ENCODE peak calls at places on chromosomes 6 and 20, in nine cellular contexts. L is fibroblast of pulmonary artery, S is GM06990, N is ovary, R is HCT116, T is Panc1, F is psoas muscle, E is AG04450, B is lung. Y is an unnamed sample.

GRCh38 chr20:61601361-61601760 is 349.3 kb downstream of the CDH4 start:
- DNase-seq in L (no peak), F (no peak), N (no peak), T (no peak), S (no peak), B (no peak), R (no peak), E (no peak), Y (no peak)

GRCh38 chr6:163773646-163774045 is 359.1 kb downstream of the QKI start:
- DNase-seq in S (no peak), L (no peak), E (no peak), R (no peak), B (no peak), T (no peak), N (no peak), F (no peak), Y (no peak)

GRCh38 chr20:46342451-46343357 is 34.4 kb upstream of the CDH22 start:
- DNase-seq in B (no peak), S (no peak), L (no peak), R (no peak), T (no peak), F (no peak), N (no peak), E (no peak), Y (no peak)

GRCh38 chr6:85110943-85111342 is 338.9 kb upstream of the NT5E start:
- DNase-seq in N (no peak), F (no peak), T (no peak), E (no peak), B (no peak), S (no peak), L (no peak), R (no peak), Y (no peak)

GRCh38 chr6:133165235-133165634 is 75.9 kb upstream of the EYA4 start:
- DNase-seq in S (no peak), F (no peak), N (no peak), R (no peak), L (no peak), T (no peak), B (no peak), E (no peak), Y (no peak)

GRCh38 chr6:46689657-46690056 is 2.0 kb downstream of the TDRD6 start:
- DNase-seq in S (no peak), T (no peak), R (no peak), F (no peak), B (no peak), L (no peak), N (no peak), E (no peak), Y (no peak)

GRCh38 chr6:16679050-16679449 is 82.2 kb downstream of the ATXN1 start:
- DNase-seq in T (no peak), B (no peak), N (no peak), F (no peak), S (no peak), R (no peak), E (no peak), L (no peak), Y (no peak)

GRCh38 chr6:104623052-104623690 is 236.5 kb downstream of the HACE1 start:
- DNase-seq in L (no peak), R (no peak), F (no peak), N (no peak), B (no peak), S (no peak), E (no peak), T (no peak), Y (no peak)

GRCh38 chr20:31368301-31368700 is at the start of gene DEFB118:
- DNase-seq in T (no peak), B (no peak), F (no peak), E (no peak), N (no peak), S (no peak), L (no peak), R (no peak), Y (no peak)

GRCh38 chr6:89411019-89411268 is 1.1 kb downstream of the RRAGD start:
- DNase-seq in F (no peak), E (no peak), R (no peak), L (no peak), T (no peak), B (no peak), N (peak), S (no peak), Y (no peak)

GRCh38 chr20:33744773-33745385 is 13.1 kb downstream of the ZNF341 start:
- DNase-seq in T (no peak), E (no peak), L (no peak), R (no peak), S (no peak), N (no peak), B (no peak), F (no peak), Y (no peak)

GRCh38 chr6:81894788-81895221 is 142.3 kb upstream of the TENT5A start:
- DNase-seq in R (no peak), S (no peak), E (no peak), F (peak), N (no peak), T (no peak), L (no peak), B (no peak), Y (no peak)

GRCh38 chr6:13404115-13404891 is 76.0 kb upstream of the TBC1D7 start:
- DNase-seq in F (no peak), R (no peak), N (no peak), B (no peak), S (no peak), E (no peak), L (peak), T (no peak), Y (no peak)

GRCh38 chr6:81736428-81736827 is 16.1 kb downstream of the TENT5A start:
- DNase-seq in L (no peak), N (no peak), F (no peak), S (no peak), R (no peak), B (no peak), T (no peak), E (no peak), Y (no peak)

GRCh38 chr6:163404825-163405265 is 9.7 kb upstream of the QKI start:
- DNase-seq in N (no peak), B (peak), L (peak), F (peak), T (no peak), E (no peak), R (no peak), S (no peak), Y (no peak)

GRCh38 chr6:130603391-130603790 is 223.8 kb upstream of the SMLR1 start:
- DNase-seq in L (no peak), R (no peak), E (no peak), S (no peak), T (no peak), B (no peak), N (no peak), F (no peak), Y (no peak)

GRCh38 chr6:170480045-170480714 is 72.9 kb downstream of the PSMB1 start:
- DNase-seq in R (no peak), S (no peak), T (no peak), L (peak), E (no peak), B (no peak), F (no peak), N (no peak), Y (no peak)

GRCh38 chr20:23362392-23363256 is 642 bp downstream of the GZF1 start:
- DNase-seq in L (peak), R (no peak), E (no peak), T (no peak), F (peak), B (peak), S (no peak), N (peak), Y (no peak)

GRCh38 chr20:326645-327031 is 1.3 kb downstream of the SOX12 start:
- DNase-seq in N (no peak), F (peak), L (no peak), E (no peak), S (peak), R (no peak), T (no peak), B (no peak), Y (peak)

GRCh38 chr6:34051339-34051919 is 94.5 kb downstream of the GRM4 start:
- DNase-seq in L (no peak), N (no peak), F (no peak), E (no peak), T (no peak), B (no peak), S (no peak), R (no peak), Y (no peak)

GRCh38 chr6:82867946-82868345 is 197.7 kb downstream of the UBE3D start:
- DNase-seq in B (no peak), S (no peak), T (no peak), L (no peak), R (no peak), F (no peak), N (no peak), E (no peak), Y (no peak)

GRCh38 chr6:38678178-38678760 is 24.7 kb downstream of the GLO1 start:
- DNase-seq in B (no peak), F (no peak), E (no peak), N (no peak), S (no peak), T (no peak), L (no peak), R (no peak), Y (no peak)

GRCh38 chr6:38676974-38677544 is 25.9 kb downstream of the GLO1 start:
- DNase-seq in F (no peak), E (no peak), L (no peak), N (no peak), T (no peak), S (no peak), B (no peak), R (no peak), Y (no peak)

GRCh38 chr6:38679668-38680067 is 23.3 kb downstream of the GLO1 start:
- DNase-seq in S (no peak), B (no peak), L (no peak), R (no peak), N (no peak), T (no peak), E (no peak), F (no peak), Y (no peak)

GRCh38 chr6:38673397-38674165 is 29.4 kb downstream of the GLO1 start:
- DNase-seq in E (no peak), T (no peak), L (no peak), S (no peak), R (no peak), F (no peak), N (no peak), B (no peak), Y (no peak)

GRCh38 chr6:38676236-38676973 is 26.5 kb downstream of the GLO1 start:
- DNase-seq in T (no peak), R (no peak), F (no peak), L (no peak), S (peak), B (no peak), N (no peak), E (no peak), Y (no peak)
- H3K4me3 ChIP-seq in T (no peak), R (no peak), F (no peak), L (no peak), S (no peak), B (no peak), N (no peak), E (no peak), Y (no peak)

GRCh38 chr6:15511248-15512125 is 151.3 kb downstream of the DTNBP1 start:
- DNase-seq in T (no peak), S (no peak), E (no peak), F (peak), B (no peak), N (no peak), L (no peak), R (no peak), Y (no peak)

GRCh38 chr6:15513801-15514711 is 148.8 kb downstream of the DTNBP1 start:
- DNase-seq in N (no peak), L (no peak), T (no peak), E (no peak), B (no peak), F (no peak), S (no peak), R (no peak), Y (no peak)

GRCh38 chr6:15513131-15513771 is 149.6 kb downstream of the DTNBP1 start:
- DNase-seq in S (no peak), F (no peak), B (no peak), E (no peak), N (no peak), R (no peak), L (no peak), T (no peak), Y (no peak)

GRCh38 chr6:15510536-15511247 is 152.1 kb downstream of the DTNBP1 start:
- DNase-seq in N (no peak), L (no peak), E (no peak), S (no peak), R (no peak), F (peak), T (no peak), B (no peak), Y (no peak)

GRCh38 chr6:15512126-15512525 is 150.7 kb downstream of the DTNBP1 start:
- DNase-seq in B (no peak), T (no peak), R (no peak), L (peak), E (no peak), S (no peak), F (no peak), N (no peak), Y (peak)
- TF ChIP-seq CTCF in B (no peak), T (no peak), R (peak), L (peak), E (peak), S (no peak), F (peak), N (no peak), Y (peak)

DNA sequence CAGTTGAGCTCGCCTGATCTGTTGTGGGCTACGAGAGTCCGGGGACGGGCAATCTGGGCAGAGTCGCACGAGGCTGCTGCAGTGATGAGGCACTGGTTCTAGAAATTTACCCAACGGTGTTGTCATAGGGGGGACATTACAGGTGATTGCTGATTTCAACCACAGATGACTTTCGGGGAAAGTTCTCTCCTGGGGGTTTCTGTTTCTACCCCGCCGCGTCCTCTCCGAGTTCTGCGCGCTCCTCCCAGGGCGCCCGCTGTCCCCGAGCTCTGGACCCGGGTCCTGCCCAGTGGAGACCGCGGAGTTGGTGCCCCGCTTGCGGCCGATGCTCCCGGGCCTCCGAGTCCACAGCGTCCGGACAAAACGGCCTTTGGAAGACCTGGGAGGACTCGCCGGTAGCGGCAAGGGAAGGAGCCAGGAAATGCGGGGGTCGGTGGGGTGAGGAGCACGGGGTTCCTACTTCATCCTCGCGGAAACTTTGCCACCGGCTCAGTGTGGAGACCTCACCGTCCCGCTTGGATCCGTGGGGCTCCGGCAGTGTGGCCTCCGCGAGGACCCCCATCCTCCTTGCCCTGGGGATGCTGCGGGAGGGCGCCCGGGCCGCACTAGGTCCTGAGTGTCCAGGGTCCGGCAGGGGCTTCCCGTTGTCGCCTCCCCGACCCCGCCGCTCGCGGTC is 12.3 kb upstream of the RAET1L start:
- DNase-seq in F (no peak), R (no peak), B (no peak), L (no peak), T (no peak), E (no peak), N (no peak), S (no peak), Y (no peak)
- H3K4me3 ChIP-seq in F (peak), R (no peak), B (no peak), L (no peak), T (peak), E (no peak), N (no peak), S (no peak), Y (no peak)

DNA sequence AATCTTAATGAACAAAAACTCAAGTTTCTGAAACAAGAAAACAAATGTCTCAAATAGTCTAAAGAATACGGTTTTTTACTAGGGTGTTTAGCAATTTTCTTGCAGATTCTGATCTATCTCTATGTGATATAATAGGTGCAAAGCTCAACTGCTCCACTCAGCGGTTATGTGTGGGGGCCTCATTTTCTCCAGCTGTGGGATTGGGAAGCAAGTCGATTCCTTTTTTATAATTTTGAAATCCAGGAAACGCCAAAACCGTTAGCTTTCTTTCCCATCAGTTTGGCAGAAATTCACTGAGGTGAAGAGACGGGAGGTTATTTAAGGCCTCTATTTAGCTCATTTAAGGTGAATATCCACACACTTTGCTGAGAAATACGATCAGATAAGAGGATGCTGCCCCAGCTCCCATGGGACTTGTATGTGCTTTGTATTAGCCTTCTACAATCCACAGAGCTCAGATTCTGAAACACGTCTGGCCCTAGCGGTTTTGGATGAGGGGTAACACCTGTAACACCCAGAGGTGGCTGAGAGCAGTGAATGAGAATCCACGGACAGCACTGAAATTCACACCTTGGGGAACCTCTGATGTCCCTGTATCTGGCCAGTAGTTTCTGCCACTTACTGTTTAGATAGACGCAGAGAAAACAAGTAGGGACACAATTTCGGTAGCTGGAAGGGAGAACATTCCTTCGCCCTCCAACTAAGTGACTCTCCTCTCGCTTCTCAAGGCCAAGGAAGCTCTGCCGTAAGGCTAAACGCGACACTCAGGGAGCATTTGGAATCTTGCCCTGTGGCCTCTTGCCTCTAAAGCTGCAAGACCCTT is 6.6 kb upstream of the BCAS4 start:
- DNase-seq in E (peak), B (peak), F (peak), T (peak), S (no peak), R (peak), L (peak), N (peak), Y (peak)
- TF ChIP-seq CTCF in E (peak), B (no peak), F (peak), T (peak), S (no peak), R (peak), L (peak), N (peak), Y (peak)

Y was measured in WERI-Rb-1.